ENCODE peak calls at places on chromosomes 4 and X, in five cellular contexts. R is suprapubic skin, K is tibial nerve, L is body of pancreas, X is uterus. V is an unnamed sample.

GRCh38 chr4:181503800-181504364 is 739.3 kb upstream of the TENM3 start:
- DNase-seq in R (no peak), K (no peak), L (no peak), X (no peak), V (no peak)

GRCh38 chr4:82947498-82947897 is 47.0 kb downstream of the THAP9 start:
- DNase-seq in R (no peak), K (no peak), L (no peak), X (no peak), V (no peak)

GRCh38 chr4:10715135-10715534 is 30.6 kb upstream of the CLNK start:
- DNase-seq in R (no peak), K (no peak), L (no peak), X (no peak), V (no peak)

GRCh38 chr4:128570380-128570779 is 239.1 kb upstream of the JADE1 start:
- DNase-seq in R (no peak), K (peak; percentile 19), L (peak; percentile 31), X (peak; percentile 47), V (peak; percentile 27)

GRCh38 chrX:20144491-20144890 is 2.9 kb upstream of the EIF1AX start:
- DNase-seq in R (no peak), K (no peak), L (no peak), X (no peak), V (no peak)

GRCh38 chr4:99755223-99755944 is 61.2 kb upstream of the DAPP1 start:
- DNase-seq in R (no peak), K (no peak), L (no peak), X (no peak), V (no peak)

GRCh38 chr4:3771167-3771809 is 5.1 kb downstream of the ADRA2C start:
- DNase-seq in R (no peak), K (no peak), L (no peak), X (no peak), V (no peak)

GRCh38 chr4:64584981-64585557 is 175.8 kb upstream of the TECRL start:
- DNase-seq in R (no peak), K (no peak), L (peak; percentile 39), X (no peak), V (no peak)

GRCh38 chr4:138790993-138791392 is 224.6 kb upstream of the NOCT start:
- DNase-seq in R (no peak), K (no peak), L (no peak), X (no peak), V (no peak)

GRCh38 chrX:68354869-68355628 is 78.2 kb downstream of the OPHN1 start:
- DNase-seq in R (no peak), K (no peak), L (no peak), X (no peak), V (no peak)

GRCh38 chrX:53251307-53251706 is 26.3 kb upstream of the KDM5C start:
- DNase-seq in R (no peak), K (no peak), L (no peak), X (no peak), V (no peak)

GRCh38 chr4:48017108-48017527 is 546 bp downstream of the NIPAL1 start:
- DNase-seq in R (peak; percentile 75), K (no peak), L (peak; percentile 45), X (peak; percentile 30), V (peak; percentile 73)

GRCh38 chrX:110397353-110397752 is 38.7 kb downstream of the RTL9 start:
- DNase-seq in R (no peak), K (no peak), L (no peak), X (no peak), V (no peak)

GRCh38 chrX:72245461-72246089 is 6.7 kb upstream of the ERCC6L start:
- DNase-seq in R (no peak), K (no peak), L (peak; percentile 80), X (no peak), V (peak; percentile 48)

GRCh38 chr4:52837716-52838558 is 24.2 kb upstream of the RASL11B start:
- DNase-seq in R (no peak), K (no peak), L (peak; percentile 31), X (no peak), V (no peak)

GRCh38 chrX:25300994-25301393 is 285.2 kb upstream of the ARX start:
- DNase-seq in R (no peak), K (no peak), L (no peak), X (no peak), V (no peak)

GRCh38 chr4:175271010-175271630 is 353.0 kb downstream of the ADAM29 start:
- DNase-seq in R (no peak), K (no peak), L (no peak), X (no peak), V (no peak)

GRCh38 chr4:31089815-31090214 is 369.6 kb downstream of the PCDH7 start:
- DNase-seq in R (no peak), K (no peak), L (peak; percentile 35), X (no peak), V (no peak)

GRCh38 chr4:7933631-7934510 is 5.8 kb downstream of the AFAP1 start:
- DNase-seq in R (no peak), K (no peak), L (no peak), X (peak; percentile 1), V (no peak)
- TF ChIP-seq POLR2A in R (no peak), K (no peak), L (no peak), X (no peak), V (no peak)

DNA sequence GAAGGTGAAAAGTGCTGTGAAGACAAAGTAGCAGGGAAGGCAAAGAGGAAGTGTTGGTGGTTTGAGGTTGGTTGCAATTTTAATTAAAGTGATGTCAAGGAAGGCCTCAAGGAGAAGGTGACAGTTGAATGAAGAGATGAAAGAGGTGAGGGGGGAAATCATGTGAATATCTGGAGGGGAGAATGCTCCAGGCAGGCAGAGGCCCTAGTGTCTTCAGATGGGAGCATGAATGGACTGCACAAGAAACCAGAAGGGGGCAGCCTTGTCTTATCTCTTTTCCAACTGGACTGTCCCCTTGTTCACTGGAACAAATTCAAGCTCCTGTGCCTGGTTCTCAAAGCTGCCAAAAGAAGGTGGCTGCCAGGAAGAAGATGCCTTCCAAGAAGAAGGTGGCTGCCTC is 68.4 kb downstream of the MAOB start:
- DNase-seq in R (no peak), K (no peak), L (no peak), X (no peak), V (no peak)
- TF ChIP-seq CTCF in R (no peak), K (no peak), L (no peak), X (no peak), V (peak; percentile 30)

GRCh38 chr4:87005369-87005689 is 70.5 kb downstream of the AFF1 start:
- DNase-seq in R (no peak), K (no peak), L (no peak), X (no peak), V (no peak)
- H3K4me1 ChIP-seq in R (peaks cover 29% of the 10 kb centered on the region), K (peaks cover 14% of the 10 kb centered on the region), L (peaks cover 48% of the 10 kb centered on the region), X (no peaks in the 10 kb centered on the region), V (peaks cover 25% of the 10 kb centered on the region)

GRCh38 chrX:48508400-48509244 is at the start of gene PORCN:
- DNase-seq in R (peak; percentile 83), K (peak; percentile 60), L (peak; percentile 81), X (peak; percentile 81), V (peak; percentile 84)
- TF ChIP-seq POLR2A in R (no peak), K (no peak), L (peak; percentile 72), X (no peak), V (peak; percentile 38)

DNA sequence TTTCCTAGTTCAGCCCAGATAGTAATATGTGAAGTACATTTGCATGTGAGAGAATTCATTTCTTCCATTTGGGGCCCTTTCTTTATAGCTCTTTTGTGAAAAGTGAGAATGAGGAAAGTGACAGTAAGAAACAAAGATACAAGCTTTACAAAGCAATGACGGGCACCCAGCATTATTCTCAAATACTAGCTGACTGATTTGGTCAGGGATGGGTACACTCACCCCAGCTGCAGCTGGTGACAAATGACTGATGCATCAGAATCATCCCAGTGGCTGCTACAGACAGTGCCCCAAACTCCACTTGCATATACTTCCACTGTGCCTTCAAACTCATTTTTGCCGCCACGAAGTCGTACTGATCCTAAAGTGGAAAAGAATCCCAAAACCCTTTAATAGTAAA is 14.8 kb downstream of the PRSS12 start:
- DNase-seq in R (no peak), K (no peak), L (no peak), X (no peak), V (no peak)
- TF ChIP-seq CTCF in R (no peak), K (no peak), L (no peak), X (no peak), V (no peak)

GRCh38 chr4:153083447-153083921 is 120.8 kb upstream of the TRIM2 start:
- DNase-seq in R (no peak), K (no peak), L (peak; percentile 72), X (peak; percentile 39), V (peak; percentile 43)

GRCh38 chr4:153081693-153082092 is 122.5 kb upstream of the TRIM2 start:
- DNase-seq in R (no peak), K (no peak), L (no peak), X (no peak), V (no peak)

GRCh38 chr4:153081181-153081580 is 123.1 kb upstream of the TRIM2 start:
- DNase-seq in R (no peak), K (no peak), L (no peak), X (no peak), V (no peak)

GRCh38 chr4:153084249-153084648 is 120.0 kb upstream of the TRIM2 start:
- DNase-seq in R (no peak), K (no peak), L (no peak), X (no peak), V (no peak)

GRCh38 chr4:153082322-153083301 is 121.6 kb upstream of the TRIM2 start:
- DNase-seq in R (no peak), K (no peak), L (no peak), X (no peak), V (no peak)
- H3K4me1 ChIP-seq in R (peaks cover 31% of the 10 kb centered on the region), K (peaks cover 7% of the 10 kb centered on the region), L (peaks cover 11% of the 10 kb centered on the region), X (no peaks in the 10 kb centered on the region), V (peaks cover 8% of the 10 kb centered on the region)